ENCODE peak calls at places on chromosomes 4 and X, in nine cellular contexts. F, G, O, J, N, T, V, D and A are unnamed samples.

GRCh38 chrX:150326843-150327242 is 36.3 kb upstream of the MAMLD1 start:
- DNase-seq in F (no peak), G (no peak), O (no peak), J (no peak), N (no peak), T (no peak), V (no peak), D (no peak), A (no peak)

GRCh38 chrX:134570509-134570846 is 87.8 kb downstream of the PLAC1 start:
- DNase-seq in F (no peak), G (peak; percentile 36), O (no peak), J (no peak), N (no peak), T (peak; percentile 18), V (no peak), D (no peak), A (no peak)

GRCh38 chrX:40151211-40152172 is 53.7 kb upstream of the BCOR start:
- DNase-seq in F (no peak), G (peak; percentile 81), O (peak; percentile 49), J (peak; percentile 59), N (no peak), T (no peak), V (no peak), D (no peak), A (peak; percentile 22)

GRCh38 chr4:11700751-11701226 is 272.1 kb upstream of the HS3ST1 start:
- DNase-seq in F (no peak), G (no peak), O (no peak), J (no peak), N (no peak), T (peak; percentile 75), V (peak; percentile 75), D (no peak), A (no peak)

GRCh38 chr4:78613522-78614311 is 62.1 kb downstream of the ANXA3 start:
- DNase-seq in F (no peak), G (no peak), O (no peak), J (no peak), N (no peak), T (no peak), V (no peak), D (no peak), A (no peak)

GRCh38 chr4:31084806-31085416 is 364.7 kb downstream of the PCDH7 start:
- DNase-seq in F (no peak), G (no peak), O (no peak), J (no peak), N (no peak), T (no peak), V (peak; percentile 47), D (no peak), A (no peak)

GRCh38 chr4:26857278-26858034 is 3.2 kb upstream of the STIM2 start:
- DNase-seq in F (peak; percentile 84), G (peak; percentile 89), O (peak; percentile 84), J (peak; percentile 94), N (peak; percentile 92), T (peak; percentile 94), V (peak; percentile 85), D (peak; percentile 93), A (peak; percentile 96)

GRCh38 chr4:119232286-119232685 is 19.8 kb downstream of the USP53 start:
- DNase-seq in F (no peak), G (no peak), O (no peak), J (no peak), N (no peak), T (no peak), V (no peak), D (no peak), A (no peak)

GRCh38 chr4:54063737-54064316 is 578 bp downstream of the CHIC2 start:
- DNase-seq in F (no peak), G (peak; percentile 34), O (peak; percentile 62), J (peak; percentile 72), N (peak; percentile 47), T (peak; percentile 49), V (peak; percentile 36), D (peak; percentile 65), A (peak; percentile 73)

GRCh38 chr4:69056921-69057562 is 39.2 kb upstream of the UGT2B7 start:
- DNase-seq in F (no peak), G (no peak), O (no peak), J (no peak), N (no peak), T (no peak), V (peak; percentile 37), D (no peak), A (no peak)

GRCh38 chr4:69058410-69059059 is 37.7 kb upstream of the UGT2B7 start:
- DNase-seq in F (no peak), G (no peak), O (no peak), J (no peak), N (no peak), T (no peak), V (no peak), D (no peak), A (no peak)

GRCh38 chr4:69054578-69055200 is 41.6 kb upstream of the UGT2B7 start:
- DNase-seq in F (no peak), G (no peak), O (no peak), J (no peak), N (no peak), T (peak; percentile 59), V (peak; percentile 90), D (no peak), A (no peak)

GRCh38 chr4:69060651-69061308 is 35.5 kb upstream of the UGT2B7 start:
- DNase-seq in F (no peak), G (no peak), O (peak; percentile 30), J (no peak), N (no peak), T (no peak), V (no peak), D (no peak), A (no peak)

GRCh38 chr4:69057620-69058409 is 38.5 kb upstream of the UGT2B7 start:
- DNase-seq in F (no peak), G (peak; percentile 5), O (peak; percentile 67), J (no peak), N (no peak), T (no peak), V (peak; percentile 30), D (no peak), A (no peak)
- H3K4me3 ChIP-seq in F (no peak overlapping the region), G (no peak overlapping the region), O (no peak overlapping the region), J (peak overlapping the region; percentile 6), N (peak overlapping the region; percentile 23), T (no peak overlapping the region), V (no peak overlapping the region), D (no peak overlapping the region), A (no peak overlapping the region)

DNA sequence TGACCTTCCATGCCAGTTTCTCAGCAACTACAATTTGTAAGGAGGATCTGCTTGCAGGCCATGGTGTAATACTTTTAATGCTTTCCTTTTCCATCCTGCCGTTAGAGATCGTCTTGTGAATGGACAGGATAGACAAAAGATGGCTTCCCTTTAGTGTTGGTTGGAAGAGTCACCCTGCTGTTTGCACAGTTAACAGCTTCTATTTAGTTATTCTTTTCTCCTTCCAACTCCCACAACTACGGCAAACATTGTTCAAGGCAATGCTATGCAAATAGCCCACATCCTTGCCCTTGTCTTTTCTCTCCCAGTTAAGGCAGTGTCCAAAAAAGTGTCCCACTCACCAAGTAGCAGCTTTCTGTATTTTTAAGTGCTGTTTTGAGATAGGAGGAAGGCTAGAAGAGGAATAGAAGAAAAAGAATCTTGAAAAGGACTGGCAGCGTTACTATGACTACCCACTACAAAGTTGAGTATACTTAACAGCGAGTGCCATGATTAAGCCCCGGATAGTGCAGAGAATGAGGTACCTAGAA is 12.1 kb upstream of the RUFY3 start:
- DNase-seq in F (no peak), G (no peak), O (no peak), J (no peak), N (no peak), T (no peak), V (peak; percentile 68), D (no peak), A (no peak)
- H3K4me1 ChIP-seq in F (no peaks in the 10 kb centered on the region), G (peaks cover 15% of the 10 kb centered on the region), O (peaks cover 6% of the 10 kb centered on the region), J (peaks cover 41% of the 10 kb centered on the region), N (peaks cover 8% of the 10 kb centered on the region), T (peaks cover 39% of the 10 kb centered on the region), V (peaks cover 4% of the 10 kb centered on the region), D (peaks cover 3% of the 10 kb centered on the region), A (peaks cover 20% of the 10 kb centered on the region)

DNA sequence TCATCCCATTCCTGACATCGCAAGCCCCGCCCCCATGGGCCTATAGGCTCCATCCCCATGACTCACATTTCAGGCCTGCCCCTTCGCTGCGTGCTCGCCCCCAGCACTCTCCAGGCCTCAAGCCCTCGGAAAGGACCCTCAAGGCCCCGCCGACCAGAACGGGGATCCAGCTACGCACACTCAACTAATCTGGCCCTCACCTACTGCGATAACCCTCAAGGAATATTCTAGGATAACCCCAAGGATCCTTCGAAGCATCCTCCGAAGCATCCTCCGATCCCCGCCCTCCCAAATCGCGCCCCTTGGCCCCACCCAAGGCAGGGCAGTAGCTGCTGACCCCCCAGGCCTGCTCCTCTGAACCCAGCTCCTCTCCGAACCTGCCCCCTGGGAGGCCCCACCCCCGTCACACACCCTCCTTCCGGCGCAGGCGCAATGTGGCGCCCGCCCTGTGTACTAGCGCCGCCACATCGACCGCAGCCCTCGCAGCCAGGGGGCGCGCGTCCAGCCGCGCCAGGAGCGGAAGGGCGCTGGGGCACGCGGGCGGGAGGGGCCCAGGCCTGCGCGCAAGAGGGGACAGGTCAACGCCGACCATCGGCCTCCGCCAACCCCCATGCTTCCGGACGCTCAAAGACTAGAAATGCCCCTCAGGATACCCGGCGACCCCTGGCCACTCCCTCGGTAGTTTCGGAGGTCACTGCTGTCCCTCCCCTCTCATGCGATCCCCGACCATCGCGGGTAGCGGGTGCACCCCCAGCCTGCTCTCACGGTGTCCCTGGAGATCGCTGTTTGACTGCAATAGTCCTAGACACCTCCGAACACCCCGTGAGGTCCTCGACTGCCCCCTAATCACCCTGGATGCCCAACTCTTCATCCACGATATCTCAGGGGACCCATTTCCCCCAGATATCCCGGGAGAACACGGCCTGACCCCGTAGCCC is 6.4 kb upstream of the MAGIX start:
- DNase-seq in F (peak; percentile 84), G (peak; percentile 89), O (peak; percentile 94), J (peak; percentile 93), N (peak; percentile 91), T (peak; percentile 89), V (peak; percentile 88), D (peak; percentile 93), A (peak; percentile 90)
- H3K4me3 ChIP-seq in F (peak overlapping the region; percentile 52), G (peak overlapping the region; percentile 35), O (no peak overlapping the region), J (peak overlapping the region; percentile 61), N (peak overlapping the region; percentile 54), T (peak overlapping the region; percentile 77), V (peak overlapping the region; percentile 63), D (peak overlapping the region; percentile 40), A (no peak overlapping the region)

GRCh38 chr4:158812543-158812942 is 43.7 kb downstream of the FNIP2 start:
- DNase-seq in F (no peak), G (no peak), O (no peak), J (no peak), N (no peak), T (no peak), V (no peak), D (no peak), A (no peak)

GRCh38 chr4:158811216-158811540 is 42.4 kb downstream of the FNIP2 start:
- DNase-seq in F (no peak), G (no peak), O (no peak), J (no peak), N (no peak), T (no peak), V (no peak), D (no peak), A (no peak)

GRCh38 chr4:158811704-158812103 is 42.9 kb downstream of the FNIP2 start:
- DNase-seq in F (no peak), G (no peak), O (no peak), J (no peak), N (no peak), T (no peak), V (no peak), D (peak; percentile 66), A (no peak)

GRCh38 chr4:158813113-158813512 is 44.3 kb downstream of the FNIP2 start:
- DNase-seq in F (no peak), G (no peak), O (no peak), J (no peak), N (no peak), T (no peak), V (no peak), D (no peak), A (no peak)

GRCh38 chr4:158812133-158812532 is 43.3 kb downstream of the FNIP2 start:
- DNase-seq in F (no peak), G (no peak), O (no peak), J (no peak), N (no peak), T (no peak), V (no peak), D (no peak), A (no peak)
- H3K4me1 ChIP-seq in F (no peaks in the 10 kb centered on the region), G (peaks cover 61% of the 10 kb centered on the region), O (peaks cover 2% of the 10 kb centered on the region), J (peaks cover 88% of the 10 kb centered on the region), N (peaks cover 10% of the 10 kb centered on the region), T (peaks cover 40% of the 10 kb centered on the region), V (peaks cover 2% of the 10 kb centered on the region), D (peaks cover 2% of the 10 kb centered on the region), A (peaks cover 50% of the 10 kb centered on the region)